ENCODE peak calls at places on chromosomes 3 and 15, in six cellular contexts. N is neural crest cell; S is adrenal gland; P is IMR-90; A is sigmoid colon; L is CD8-positive, alpha-beta memory T cell. V is an unnamed sample.

GRCh38 chr15:70523634-70524033 is 239.7 kb downstream of the UACA start:
- DNase-seq in L (peak), P (no peak), S (peak), N (no peak), A (peak), V (no peak)

GRCh38 chr3:132382267-132382666 is 35.0 kb upstream of the DNAJC13 start:
- DNase-seq in A (no peak), S (no peak), P (no peak), L (no peak), N (no peak), V (no peak)

GRCh38 chr3:42680806-42681205 is 4.5 kb upstream of the KLHL40 start:
- DNase-seq in L (no peak), P (peak), S (no peak), N (no peak), A (peak), V (peak)

GRCh38 chr3:72722930-72723726 is 125.1 kb downstream of the SHQ1 start:
- DNase-seq in L (no peak), S (no peak), N (no peak), A (no peak), P (peak), V (peak)

GRCh38 chr3:152331975-152332374 is 63.2 kb downstream of the MBNL1 start:
- DNase-seq in S (no peak), L (no peak), N (no peak), P (peak), A (no peak), V (peak)

GRCh38 chr15:89362203-89363101 is 27.8 kb upstream of the POLG start:
- DNase-seq in N (no peak), L (no peak), A (no peak), P (no peak), S (no peak), V (no peak)

GRCh38 chr3:17469520-17469919 is 272.9 kb downstream of the TBC1D5 start:
- DNase-seq in L (no peak), N (no peak), A (no peak), P (no peak), S (no peak), V (peak)

GRCh38 chr3:56917740-56918568 is 116.2 kb upstream of the ARHGEF3 start:
- DNase-seq in N (no peak), P (no peak), S (no peak), A (no peak), L (no peak), V (no peak)

GRCh38 chr3:114383875-114384557 is 90.2 kb downstream of the TIGIT start:
- DNase-seq in P (peak), A (peak), L (peak), N (peak), S (peak), V (peak)

GRCh38 chr15:50024183-50024795 is 94.7 kb downstream of the ATP8B4 start:
- DNase-seq in P (peak), S (no peak), A (no peak), N (no peak), L (no peak), V (peak)

GRCh38 chr15:63156086-63156707 is 1.1 kb downstream of the RPS27L start:
- DNase-seq in A (no peak), L (no peak), S (no peak), N (no peak), P (no peak), V (peak)

GRCh38 chr3:126753191-126754160 is 49.4 kb downstream of the CHCHD6 start:
- DNase-seq in P (peak), A (no peak), N (no peak), S (no peak), L (no peak), V (peak)

GRCh38 chr3:161042023-161042501 is 63.1 kb downstream of the B3GALNT1 start:
- DNase-seq in N (no peak), L (no peak), S (no peak), A (no peak), P (no peak), V (peak)

GRCh38 chr3:88957751-88958452 is 149.5 kb upstream of the EPHA3 start:
- DNase-seq in N (no peak), L (no peak), A (no peak), S (no peak), P (peak), V (peak)

GRCh38 chr3:169812844-169813677 is at the start of the genes LRRC34 and LRRIQ4:
- DNase-seq in P (peak), N (peak), S (peak), L (peak), A (peak), V (peak)

GRCh38 chr15:100880139-100880896 is 687 bp downstream of the ALDH1A3 start:
- DNase-seq in A (no peak), N (no peak), S (no peak), P (no peak), L (no peak), V (no peak)

GRCh38 chr15:31338879-31339557 is 12.4 kb downstream of the KLF13 start:
- DNase-seq in P (peak), A (no peak), S (peak), L (peak), N (no peak), V (peak)

GRCh38 chr3:1191061-1191460 is 98.2 kb downstream of the CNTN6 start:
- DNase-seq in N (no peak), S (no peak), L (no peak), A (no peak), P (no peak), V (no peak)

GRCh38 chr3:32297366-32297765 is 58.9 kb downstream of the CMTM8 start:
- DNase-seq in S (no peak), L (peak), A (no peak), P (no peak), N (no peak), V (no peak)

GRCh38 chr3:10808974-10809373 is 7.1 kb upstream of the SLC6A11 start:
- DNase-seq in A (no peak), P (no peak), N (no peak), L (no peak), S (no peak), V (no peak)

GRCh38 chr3:5258526-5258925 is 71.0 kb downstream of the EDEM1 start:
- DNase-seq in A (no peak), N (no peak), P (no peak), S (no peak), L (no peak), V (no peak)

GRCh38 chr3:73291541-73291940 is 230.1 kb downstream of the EBLN2 start:
- DNase-seq in P (no peak), S (no peak), N (no peak), A (no peak), L (no peak), V (no peak)

GRCh38 chr3:100400424-100400781 is 486 bp downstream of the TOMM70 start:
- DNase-seq in L (peak), A (no peak), S (peak), N (peak), P (peak), V (peak)

GRCh38 chr3:46705022-46705530 is 3.9 kb downstream of the TMIE start:
- DNase-seq in A (peak), N (peak), P (peak), L (peak), S (peak), V (peak)

GRCh38 chr3:83460051-83460450 is 1498.7 kb upstream of the CADM2 start:
- DNase-seq in L (no peak), P (no peak), A (no peak), S (no peak), N (no peak), V (no peak)

GRCh38 chr15:52023169-52023922 is 4.3 kb downstream of the MAPK6 start:
- DNase-seq in N (no peak), S (no peak), L (no peak), P (no peak), A (no peak), V (no peak)

GRCh38 chr3:124051636-124052035 is 59.7 kb upstream of the ROPN1 start:
- DNase-seq in L (no peak), P (no peak), S (no peak), A (no peak), N (no peak), V (no peak)

GRCh38 chr3:50317303-50317702 is 5.2 kb downstream of the HYAL2 start:
- DNase-seq in A (no peak), L (no peak), N (no peak), P (no peak), S (no peak), V (no peak)

GRCh38 chr3:18425641-18426403 is 683 bp upstream of the SATB1 start:
- DNase-seq in P (no peak), L (peak), S (peak), N (no peak), A (peak), V (no peak)

GRCh38 chr3:159131376-159131775 is 329.5 kb downstream of the MFSD1 start:
- DNase-seq in P (no peak), A (no peak), S (no peak), N (no peak), L (no peak), V (no peak)

V was measured in EH.